ENCODE peak calls at places on chromosomes 11 and 22, in ten cellular contexts. S is PC-3; E is endothelial cell of umbilical vein; L is Peyer's patch; O is CD8-positive, alpha-beta T cell; H is keratinocyte; B is heart right ventricle; C is colonic mucosa; T is AG04449; X is A549. U is an unnamed sample.

GRCh38 chr11:108436594-108436993 is 30.7 kb downstream of the C11orf65 start:
- DNase-seq in S (no peak), E (no peak), L (no peak), O (no peak), H (no peak), B (no peak), C (no peak), T (no peak), X (no peak), U (no peak)

GRCh38 chr11:69760319-69760718 is 14.8 kb downstream of the FGF4 start:
- DNase-seq in S (no peak), E (no peak), L (no peak), O (no peak), H (no peak), B (no peak), C (no peak), T (no peak), X (no peak), U (no peak)

GRCh38 chr11:124746621-124747243 is 5.3 kb downstream of the VSIG2 start:
- DNase-seq in S (peak; percentile 79), E (peak; percentile 93), L (peak; percentile 89), O (peak; percentile 74), H (peak; percentile 25), B (peak; percentile 75), C (peak; percentile 95), T (no peak), X (peak; percentile 85), U (peak; percentile 69)

GRCh38 chr22:22076937-22077703 is 94.5 kb upstream of the TOP3B start:
- DNase-seq in S (peak; percentile 38), E (no peak), L (no peak), O (no peak), H (no peak), B (no peak), C (no peak), T (no peak), X (no peak), U (no peak)

GRCh38 chr11:10305964-10306918 is 1.4 kb downstream of the ADM start:
- DNase-seq in S (peak; percentile 34), E (peak; percentile 43), L (peak; percentile 28), O (no peak), H (no peak), B (peak; percentile 21), C (peak; percentile 53), T (no peak), X (peak; percentile 31), U (peak; percentile 36)

GRCh38 chr11:122097419-122098001 is 18.5 kb downstream of the BLID start:
- DNase-seq in S (no peak), E (no peak), L (no peak), O (no peak), H (peak; percentile 33), B (no peak), C (no peak), T (no peak), X (no peak), U (peak; percentile 74)

GRCh38 chr22:19873138-19873959 is 18.7 kb upstream of the GNB1L start:
- DNase-seq in S (no peak), E (no peak), L (no peak), O (no peak), H (no peak), B (no peak), C (peak; percentile 78), T (no peak), X (no peak), U (no peak)

GRCh38 chr11:108697872-108698473 is 33.1 kb downstream of the DDX10 start:
- DNase-seq in S (peak; percentile 79), E (peak; percentile 78), L (peak; percentile 22), O (no peak), H (peak; percentile 25), B (peak; percentile 65), C (peak; percentile 39), T (no peak), X (peak; percentile 38), U (peak; percentile 80)

GRCh38 chr11:117792241-117792640 is 4.8 kb downstream of the DSCAML1 start:
- DNase-seq in S (no peak), E (no peak), L (no peak), O (no peak), H (no peak), B (no peak), C (no peak), T (no peak), X (no peak), U (no peak)

GRCh38 chr11:46134540-46134939 is 13.3 kb upstream of the PHF21A start:
- DNase-seq in S (no peak), E (no peak), L (no peak), O (no peak), H (no peak), B (no peak), C (no peak), T (no peak), X (no peak), U (no peak)

GRCh38 chr22:49476176-49476575 is 351.5 kb downstream of the BRD1 start:
- DNase-seq in S (no peak), E (no peak), L (no peak), O (no peak), H (no peak), B (no peak), C (no peak), T (no peak), X (no peak), U (no peak)

GRCh38 chr11:7596975-7597391 is 76.3 kb downstream of the CYB5R2 start:
- DNase-seq in S (peak; percentile 13), E (no peak), L (no peak), O (no peak), H (peak; percentile 73), B (no peak), C (peak; percentile 57), T (no peak), X (no peak), U (no peak)

DNA sequence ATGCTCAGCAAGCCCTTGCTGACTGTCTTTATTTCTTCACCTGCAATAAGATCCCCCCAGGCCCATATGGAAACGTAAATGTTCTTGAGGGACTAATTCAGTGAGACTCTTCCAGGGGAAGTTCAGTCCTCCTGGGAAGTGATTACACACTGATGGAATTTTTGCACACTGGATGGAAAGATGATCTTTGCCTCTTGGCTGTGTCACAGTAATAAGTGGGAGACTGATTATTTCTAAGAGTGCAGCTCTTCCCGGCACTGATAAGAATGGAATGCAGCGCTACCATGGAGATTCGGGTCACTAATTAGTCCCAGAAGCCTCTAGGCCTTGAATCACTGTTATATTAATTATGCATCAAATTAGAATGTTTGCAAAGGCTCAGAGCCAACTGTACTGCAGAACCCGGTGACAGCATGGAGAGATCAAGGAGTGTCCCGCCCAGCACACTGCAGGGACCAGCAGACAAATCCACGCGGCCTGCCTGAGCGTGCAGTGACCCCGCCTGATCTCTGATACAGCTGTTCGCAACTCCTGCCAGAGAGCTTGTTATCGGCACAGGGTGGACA is 178.3 kb downstream of the SNX19 start:
- DNase-seq in S (peak; percentile 72), E (peak; percentile 88), L (no peak), O (no peak), H (peak; percentile 9), B (peak; percentile 74), C (no peak), T (peak; percentile 57), X (no peak), U (peak; percentile 77)
- H3K4me3 ChIP-seq in S (no peak overlapping the region), E (no peak overlapping the region), L (no peak overlapping the region), O (no peak overlapping the region), H (peak overlapping the region; percentile 22), B (no peak overlapping the region), C (no peak overlapping the region), T (peak overlapping the region; percentile 38), X (no peak overlapping the region), U (no peak overlapping the region)

DNA sequence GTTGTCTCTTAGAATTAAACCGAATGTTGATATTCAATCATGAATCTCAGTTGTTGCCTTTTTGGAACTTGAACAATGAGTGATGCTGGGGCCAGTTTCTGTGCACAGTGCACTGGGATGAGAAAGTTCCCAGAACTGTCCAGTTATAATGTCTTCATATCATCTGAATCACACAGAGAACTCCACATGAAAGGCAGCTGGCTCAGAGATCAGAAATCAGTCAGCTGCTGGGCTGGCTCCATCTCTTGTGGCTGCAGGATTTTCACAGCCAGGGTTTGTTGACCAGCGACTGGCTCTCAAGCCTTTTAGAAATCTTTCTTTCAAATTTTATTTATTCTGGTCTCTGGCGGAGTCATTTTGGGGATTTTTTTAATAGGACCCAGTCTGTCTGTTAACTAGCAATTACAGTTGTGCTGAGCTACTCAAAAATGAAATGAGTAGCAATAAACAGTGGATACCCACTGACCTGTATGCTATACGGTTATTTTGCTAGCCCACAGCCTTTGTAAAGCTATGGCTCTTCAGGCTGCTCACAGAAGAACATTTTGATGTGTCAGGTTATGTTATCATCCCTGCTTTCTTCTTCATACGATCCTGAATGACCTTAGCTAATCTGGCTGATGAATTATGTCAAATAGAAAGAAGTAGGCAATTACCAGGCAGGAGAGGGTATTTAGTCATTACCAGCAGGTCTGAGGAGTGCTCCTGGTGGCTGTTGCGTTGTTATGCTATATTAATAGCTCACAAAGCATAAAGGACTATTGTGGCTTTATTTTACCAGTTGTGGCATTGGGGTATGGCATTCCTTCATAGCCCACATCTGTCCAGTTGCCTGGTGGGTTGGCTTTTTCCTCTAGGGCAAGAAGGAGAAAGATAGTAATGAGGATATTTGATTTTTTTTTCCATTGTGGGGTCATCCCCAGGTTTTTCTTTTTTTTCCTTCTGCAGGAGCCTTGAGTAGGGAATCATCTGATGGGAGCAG is 3.6 kb downstream of the FAT3 start:
- DNase-seq in S (no peak), E (no peak), L (no peak), O (no peak), H (no peak), B (no peak), C (no peak), T (no peak), X (no peak), U (peak; percentile 45)
- TF ChIP-seq CTCF in S (no peak), E (no peak), L (no peak), O (no peak), H (no peak), B (no peak), C (no peak), T (no peak), X (no peak), U (no peak)

DNA sequence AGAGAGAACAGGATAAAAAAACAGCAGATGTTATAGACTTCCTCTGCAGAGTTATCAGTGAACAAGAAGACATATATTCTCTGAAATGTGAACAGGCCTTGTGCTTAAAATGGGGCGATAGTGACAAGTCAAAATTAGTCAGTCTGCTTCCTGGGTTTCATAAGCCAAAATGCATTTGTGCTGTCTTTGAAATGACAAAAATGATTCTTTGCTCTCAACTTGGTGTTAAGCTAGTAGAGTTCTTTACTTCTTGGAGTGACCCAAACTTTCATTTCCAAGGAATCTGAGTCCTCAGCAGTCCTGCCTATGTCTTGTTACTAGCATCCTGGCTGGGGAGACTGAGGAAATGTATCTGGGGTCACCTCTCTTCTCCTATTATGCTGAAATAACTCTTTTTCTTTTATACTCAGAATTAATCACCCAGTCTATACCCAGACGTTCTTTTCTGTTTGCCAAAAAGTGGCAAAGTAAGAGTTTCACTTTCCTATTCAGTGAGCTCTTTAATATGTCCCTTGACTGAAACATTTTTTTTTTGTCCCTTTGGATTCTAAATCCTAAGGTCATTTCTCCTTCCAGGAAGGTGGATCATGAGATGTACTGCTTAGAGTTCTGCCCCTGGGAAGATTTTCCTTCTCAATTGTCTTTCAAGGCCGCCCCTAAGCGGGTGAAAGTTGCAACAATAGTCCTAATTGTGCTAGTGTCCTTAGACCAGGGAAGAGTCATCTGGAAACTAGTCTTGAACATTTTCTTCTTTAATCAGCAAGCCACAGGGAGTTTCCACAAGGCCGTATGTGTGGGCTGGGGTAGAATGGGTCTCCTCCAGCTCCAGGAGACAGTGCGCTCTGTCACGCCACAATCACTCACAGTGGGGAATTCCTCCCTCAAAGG is 52.9 kb upstream of the RDX start:
- DNase-seq in S (no peak), E (no peak), L (no peak), O (no peak), H (no peak), B (no peak), C (no peak), T (no peak), X (no peak), U (no peak)
- H3K4me3 ChIP-seq in S (no peak overlapping the region), E (no peak overlapping the region), L (no peak overlapping the region), O (no peak overlapping the region), H (no peak overlapping the region), B (no peak overlapping the region), C (no peak overlapping the region), T (no peak overlapping the region), X (no peak overlapping the region), U (no peak overlapping the region)

GRCh38 chr11:11618973-11619435 is 2.8 kb downstream of the GALNT18 start:
- DNase-seq in S (peak; percentile 19), E (no peak), L (no peak), O (no peak), H (no peak), B (no peak), C (no peak), T (no peak), X (peak; percentile 58), U (no peak)
- TF ChIP-seq CTCF in S (peak; percentile 54), E (no peak), L (no peak), O (no peak), H (no peak), B (peak; percentile 40), C (no peak), T (no peak), X (peak; percentile 44), U (no peak)

U was measured in AG10803.